ENCODE peak calls at places on chromosomes 11 and 22, in eight cellular contexts. C, E, N, T, X, W, Z and A are unnamed samples.

GRCh38 chr11:10908215-10908990 is 50.5 kb upstream of the ZBED5 start:
- DNase-seq in C (no peak), E (no peak), N (no peak), T (no peak), X (no peak), W (peak), Z (no peak), A (no peak)

GRCh38 chr11:123505546-123506299 is 75.7 kb downstream of the GRAMD1B start:
- DNase-seq in C (no peak), E (no peak), N (no peak), T (no peak), X (no peak), W (no peak), Z (no peak), A (peak)

GRCh38 chr11:46350695-46351094 is 3.4 kb downstream of the DGKZ start:
- DNase-seq in C (no peak), E (no peak), N (no peak), T (no peak), X (no peak), W (no peak), Z (no peak), A (no peak)

GRCh38 chr22:24483966-24484545 is 11.1 kb upstream of the UPB1 start:
- DNase-seq in C (no peak), E (no peak), N (no peak), T (no peak), X (no peak), W (no peak), Z (no peak), A (no peak)

GRCh38 chr22:50684986-50685385 is 12.4 kb downstream of the SHANK3 start:
- DNase-seq in C (no peak), E (no peak), N (no peak), T (no peak), X (no peak), W (no peak), Z (no peak), A (peak)

GRCh38 chr22:18035740-18036139 is 11.4 kb upstream of the MICAL3 start:
- DNase-seq in C (peak), E (no peak), N (no peak), T (no peak), X (peak), W (peak), Z (no peak), A (no peak)

GRCh38 chr11:100472727-100473389 is 214.2 kb upstream of the ARHGAP42 start:
- DNase-seq in C (no peak), E (no peak), N (no peak), T (no peak), X (no peak), W (no peak), Z (no peak), A (no peak)

GRCh38 chr11:88704505-88704904 is 361.3 kb downstream of the GRM5 start:
- DNase-seq in C (no peak), E (no peak), N (no peak), T (no peak), X (no peak), W (no peak), Z (no peak), A (no peak)

GRCh38 chr11:73358071-73358470 is 18.1 kb upstream of the RELT start:
- DNase-seq in C (no peak), E (no peak), N (no peak), T (no peak), X (no peak), W (no peak), Z (no peak), A (no peak)

GRCh38 chr22:47019012-47019790 is 256.8 kb downstream of the TBC1D22A start:
- DNase-seq in C (no peak), E (no peak), N (no peak), T (no peak), X (no peak), W (no peak), Z (no peak), A (no peak)

GRCh38 chr22:31861226-31861840 is 83.0 kb upstream of the YWHAH start:
- DNase-seq in C (no peak), E (no peak), N (no peak), T (no peak), X (no peak), W (no peak), Z (no peak), A (no peak)

GRCh38 chr11:83115551-83115950 is 41.4 kb upstream of the PCF11 start:
- DNase-seq in C (no peak), E (no peak), N (no peak), T (no peak), X (no peak), W (no peak), Z (no peak), A (peak)

GRCh38 chr11:48099916-48100446 is 116.6 kb upstream of the OR4B1 start:
- DNase-seq in C (no peak), E (no peak), N (no peak), T (no peak), X (no peak), W (no peak), Z (no peak), A (no peak)

GRCh38 chr22:36194971-36195370 is 6.6 kb downstream of the APOL4 start:
- DNase-seq in C (peak), E (peak), N (no peak), T (peak), X (no peak), W (peak), Z (peak), A (peak)

GRCh38 chr11:16936643-16937042 is 77.6 kb downstream of the PLEKHA7 start:
- DNase-seq in C (no peak), E (no peak), N (no peak), T (no peak), X (no peak), W (peak), Z (no peak), A (no peak)

GRCh38 chr11:82701847-82702520 is 31.7 kb downstream of the FAM181B start:
- DNase-seq in C (no peak), E (no peak), N (no peak), T (peak), X (no peak), W (peak), Z (peak), A (peak)

GRCh38 chr11:72988796-72989195 is 153.3 kb downstream of the FCHSD2 start:
- DNase-seq in C (no peak), E (no peak), N (no peak), T (no peak), X (no peak), W (no peak), Z (no peak), A (no peak)

GRCh38 chr11:44986315-44986714 is 35.6 kb upstream of the TP53I11 start:
- DNase-seq in C (peak), E (no peak), N (no peak), T (no peak), X (no peak), W (no peak), Z (no peak), A (no peak)

GRCh38 chr22:49300241-49300640 is 527.4 kb downstream of the BRD1 start:
- DNase-seq in C (peak), E (no peak), N (no peak), T (no peak), X (no peak), W (no peak), Z (no peak), A (peak)

GRCh38 chr11:57345555-57346151 is 7.5 kb downstream of the P2RX3 start:
- DNase-seq in C (peak), E (peak), N (no peak), T (peak), X (peak), W (peak), Z (peak), A (peak)

GRCh38 chr11:115054541-115055538 is 376.5 kb downstream of the NXPE2 start:
- DNase-seq in C (no peak), E (no peak), N (no peak), T (peak), X (no peak), W (no peak), Z (peak), A (no peak)

GRCh38 chr22:29041408-29041807 is 20.2 kb downstream of the C22orf31 start:
- DNase-seq in C (no peak), E (no peak), N (no peak), T (no peak), X (no peak), W (no peak), Z (no peak), A (no peak)

GRCh38 chr11:36365937-36366336 is 69.8 kb downstream of the PRR5L start:
- DNase-seq in C (no peak), E (no peak), N (no peak), T (no peak), X (no peak), W (no peak), Z (no peak), A (no peak)

GRCh38 chr11:270451-271208 is 7.6 kb upstream of the NLRP6 start:
- DNase-seq in C (peak), E (no peak), N (no peak), T (no peak), X (no peak), W (no peak), Z (no peak), A (no peak)

GRCh38 chr11:114762437-114762836 is 84.1 kb downstream of the NXPE2 start:
- DNase-seq in C (no peak), E (no peak), N (no peak), T (peak), X (peak), W (peak), Z (peak), A (peak)

GRCh38 chr22:29190915-29191314 is 14.8 kb upstream of the EMID1 start:
- DNase-seq in C (no peak), E (no peak), N (no peak), T (no peak), X (no peak), W (no peak), Z (no peak), A (no peak)

GRCh38 chr11:134386945-134387344 is 25.1 kb downstream of the B3GAT1 start:
- DNase-seq in C (no peak), E (no peak), N (no peak), T (no peak), X (no peak), W (no peak), Z (no peak), A (no peak)

GRCh38 chr22:28907311-28908008 is 24.1 kb downstream of the ZNRF3 start:
- DNase-seq in C (no peak), E (no peak), N (peak), T (no peak), X (no peak), W (no peak), Z (no peak), A (no peak)

GRCh38 chr11:122418032-122418431 is 237.5 kb upstream of the UBASH3B start:
- DNase-seq in C (no peak), E (no peak), N (no peak), T (no peak), X (no peak), W (no peak), Z (no peak), A (no peak)

GRCh38 chr11:126317681-126318641 is 14.1 kb downstream of the DCPS start:
- DNase-seq in C (peak), E (no peak), N (no peak), T (no peak), X (no peak), W (peak), Z (no peak), A (no peak)

GRCh38 chr11:70761906-70762196 is 363.5 kb downstream of the CTTN start:
- DNase-seq in C (no peak), E (no peak), N (no peak), T (no peak), X (no peak), W (no peak), Z (no peak), A (peak)

GRCh38 chr11:95544095-95544795 is 245.3 kb downstream of the FAM76B start:
- DNase-seq in C (no peak), E (no peak), N (no peak), T (no peak), X (no peak), W (no peak), Z (no peak), A (no peak)

GRCh38 chr11:125215951-125216350 is 51.4 kb downstream of the PKNOX2 start:
- DNase-seq in C (no peak), E (no peak), N (no peak), T (no peak), X (no peak), W (no peak), Z (no peak), A (no peak)

GRCh38 chr11:8063319-8063718 is 17.7 kb upstream of the TUB start:
- DNase-seq in C (no peak), E (no peak), N (no peak), T (no peak), X (no peak), W (no peak), Z (no peak), A (no peak)

GRCh38 chr22:36036167-36036624 is 7.6 kb upstream of the RBFOX2 start:
- DNase-seq in C (no peak), E (no peak), N (no peak), T (peak), X (no peak), W (no peak), Z (no peak), A (no peak)

GRCh38 chr11:48193876-48194275 is 22.7 kb upstream of the OR4B1 start:
- DNase-seq in C (no peak), E (no peak), N (no peak), T (no peak), X (no peak), W (peak), Z (no peak), A (no peak)